ENCODE peak calls at places on chromosomes 12 and 14, in eight cellular contexts. One of them, this sample, is unnamed.

GRCh38 chr14:25411933-25412757 is 362.2 kb upstream of the STXBP6 start:
- DNase-seq in pancreas: no peak
- DNase-seq in IMR-90: no peak
- DNase-seq in kidney: no peak
- DNase-seq in colonic mucosa: no peak
- DNase-seq in H9: peak
- DNase-seq in lower lobe of right lung: no peak
- DNase-seq in neural progenitor cell: peak
- DNase-seq in this sample: peak

GRCh38 chr12:78179346-78179745 is 348.7 kb downstream of the NAV3 start:
- DNase-seq in neural progenitor cell: peak
- DNase-seq in kidney: no peak
- DNase-seq in colonic mucosa: no peak
- DNase-seq in IMR-90: no peak
- DNase-seq in H9: no peak
- DNase-seq in pancreas: no peak
- DNase-seq in lower lobe of right lung: no peak
- DNase-seq in this sample: no peak

GRCh38 chr12:120712654-120713053 is 2.4 kb downstream of the UNC119B start:
- DNase-seq in neural progenitor cell: no peak
- DNase-seq in pancreas: no peak
- DNase-seq in IMR-90: no peak
- DNase-seq in lower lobe of right lung: no peak
- DNase-seq in kidney: no peak
- DNase-seq in H9: no peak
- DNase-seq in colonic mucosa: no peak
- DNase-seq in this sample: no peak

GRCh38 chr14:51869426-51870113 is 9.2 kb downstream of the GNG2 start:
- DNase-seq in kidney: no peak
- DNase-seq in colonic mucosa: no peak
- DNase-seq in pancreas: no peak
- DNase-seq in neural progenitor cell: no peak
- DNase-seq in H9: no peak
- DNase-seq in IMR-90: no peak
- DNase-seq in lower lobe of right lung: no peak
- DNase-seq in this sample: no peak

GRCh38 chr14:61514006-61514830 is 181.1 kb upstream of the HIF1A start:
- DNase-seq in pancreas: no peak
- DNase-seq in IMR-90: peak
- DNase-seq in neural progenitor cell: no peak
- DNase-seq in kidney: no peak
- DNase-seq in colonic mucosa: no peak
- DNase-seq in H9: no peak
- DNase-seq in lower lobe of right lung: no peak
- DNase-seq in this sample: peak

GRCh38 chr14:95915326-95915725 is 38.7 kb downstream of the TUNAR start:
- DNase-seq in H9: peak
- DNase-seq in lower lobe of right lung: no peak
- DNase-seq in colonic mucosa: no peak
- DNase-seq in pancreas: no peak
- DNase-seq in kidney: no peak
- DNase-seq in neural progenitor cell: peak
- DNase-seq in IMR-90: no peak
- DNase-seq in this sample: peak

GRCh38 chr14:69138189-69138535 is 14.8 kb downstream of the DCAF5 start:
- DNase-seq in lower lobe of right lung: no peak
- DNase-seq in colonic mucosa: no peak
- DNase-seq in pancreas: no peak
- DNase-seq in neural progenitor cell: peak
- DNase-seq in kidney: no peak
- DNase-seq in IMR-90: peak
- DNase-seq in H9: no peak
- DNase-seq in this sample: no peak

GRCh38 chr12:114213055-114213561 is 192.8 kb downstream of the TBX5 start:
- DNase-seq in lower lobe of right lung: no peak
- DNase-seq in colonic mucosa: no peak
- DNase-seq in IMR-90: no peak
- DNase-seq in neural progenitor cell: no peak
- DNase-seq in H9: no peak
- DNase-seq in pancreas: no peak
- DNase-seq in kidney: no peak
- DNase-seq in this sample: peak

GRCh38 chr12:53701518-53702264 is 25.6 kb downstream of the CALCOCO1 start:
- DNase-seq in colonic mucosa: peak
- DNase-seq in H9: peak
- DNase-seq in lower lobe of right lung: peak
- DNase-seq in neural progenitor cell: peak
- DNase-seq in IMR-90: peak
- DNase-seq in pancreas: peak
- DNase-seq in kidney: peak
- DNase-seq in this sample: peak

GRCh38 chr12:53703746-53704145 is 23.5 kb downstream of the CALCOCO1 start:
- DNase-seq in IMR-90: peak
- DNase-seq in H9: no peak
- DNase-seq in lower lobe of right lung: no peak
- DNase-seq in pancreas: no peak
- DNase-seq in colonic mucosa: no peak
- DNase-seq in kidney: no peak
- DNase-seq in neural progenitor cell: no peak
- DNase-seq in this sample: no peak

GRCh38 chr12:53698948-53699672 is 23.2 kb upstream of the ATP5MC2 start:
- DNase-seq in neural progenitor cell: no peak
- DNase-seq in IMR-90: no peak
- DNase-seq in pancreas: no peak
- DNase-seq in colonic mucosa: no peak
- DNase-seq in H9: no peak
- DNase-seq in lower lobe of right lung: no peak
- DNase-seq in kidney: no peak
- DNase-seq in this sample: no peak

GRCh38 chr12:53699673-53700015 is 23.8 kb upstream of the ATP5MC2 start:
- DNase-seq in lower lobe of right lung: no peak
- DNase-seq in colonic mucosa: no peak
- DNase-seq in neural progenitor cell: no peak
- DNase-seq in H9: no peak
- DNase-seq in pancreas: no peak
- DNase-seq in IMR-90: no peak
- DNase-seq in kidney: no peak
- DNase-seq in this sample: no peak

DNA sequence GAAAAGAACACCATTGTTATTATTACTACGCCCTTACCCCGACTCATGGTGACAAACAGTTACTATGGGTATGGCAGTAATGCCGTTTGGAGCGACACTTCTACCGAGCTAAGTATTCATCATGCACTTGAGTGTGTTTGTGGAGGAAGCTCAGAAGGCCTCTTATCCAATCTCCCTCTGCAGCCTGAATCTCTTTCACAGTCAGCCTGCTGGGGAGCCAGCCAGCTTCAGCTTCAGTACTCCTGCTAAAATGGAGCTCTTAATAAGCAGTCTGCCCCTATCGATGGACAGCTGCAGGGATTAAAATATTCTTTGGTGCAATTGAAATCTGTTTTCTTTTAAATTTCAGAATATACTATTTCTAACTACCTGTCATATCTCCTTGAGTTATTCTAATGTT is 24.7 kb upstream of the ATP5MC2 start:
- DNase-seq in lower lobe of right lung: no peak
- DNase-seq in colonic mucosa: no peak
- DNase-seq in pancreas: no peak
- DNase-seq in neural progenitor cell: no peak
- DNase-seq in H9: no peak
- DNase-seq in kidney: no peak
- DNase-seq in IMR-90: no peak
- DNase-seq in this sample: no peak
- TF ChIP-seq CTCF in lower lobe of right lung: no peak
- TF ChIP-seq CTCF in colonic mucosa: no peak
- TF ChIP-seq CTCF in pancreas: no peak
- TF ChIP-seq CTCF in neural progenitor cell: no peak
- TF ChIP-seq CTCF in H9: no peak
- TF ChIP-seq CTCF in kidney: no peak
- TF ChIP-seq CTCF in IMR-90: no peak
- TF ChIP-seq CTCF in this sample: no peak

GRCh38 chr12:109822416-109822815 is 10.8 kb downstream of the TRPV4 start:
- DNase-seq in colonic mucosa: no peak
- DNase-seq in neural progenitor cell: no peak
- DNase-seq in pancreas: no peak
- DNase-seq in lower lobe of right lung: no peak
- DNase-seq in H9: no peak
- DNase-seq in kidney: no peak
- DNase-seq in IMR-90: no peak
- DNase-seq in this sample: no peak

GRCh38 chr12:109824731-109825130 is 8.5 kb downstream of the TRPV4 start:
- DNase-seq in H9: no peak
- DNase-seq in kidney: no peak
- DNase-seq in pancreas: no peak
- DNase-seq in colonic mucosa: no peak
- DNase-seq in neural progenitor cell: no peak
- DNase-seq in IMR-90: no peak
- DNase-seq in lower lobe of right lung: no peak
- DNase-seq in this sample: no peak

GRCh38 chr12:109821968-109822367 is 11.2 kb downstream of the TRPV4 start:
- DNase-seq in H9: no peak
- DNase-seq in lower lobe of right lung: no peak
- DNase-seq in pancreas: no peak
- DNase-seq in kidney: no peak
- DNase-seq in IMR-90: no peak
- DNase-seq in neural progenitor cell: no peak
- DNase-seq in colonic mucosa: no peak
- DNase-seq in this sample: no peak

GRCh38 chr12:109820921-109821381 is 12.2 kb downstream of the TRPV4 start:
- DNase-seq in pancreas: no peak
- DNase-seq in IMR-90: no peak
- DNase-seq in neural progenitor cell: no peak
- DNase-seq in colonic mucosa: no peak
- DNase-seq in kidney: no peak
- DNase-seq in H9: no peak
- DNase-seq in lower lobe of right lung: no peak
- DNase-seq in this sample: no peak

DNA sequence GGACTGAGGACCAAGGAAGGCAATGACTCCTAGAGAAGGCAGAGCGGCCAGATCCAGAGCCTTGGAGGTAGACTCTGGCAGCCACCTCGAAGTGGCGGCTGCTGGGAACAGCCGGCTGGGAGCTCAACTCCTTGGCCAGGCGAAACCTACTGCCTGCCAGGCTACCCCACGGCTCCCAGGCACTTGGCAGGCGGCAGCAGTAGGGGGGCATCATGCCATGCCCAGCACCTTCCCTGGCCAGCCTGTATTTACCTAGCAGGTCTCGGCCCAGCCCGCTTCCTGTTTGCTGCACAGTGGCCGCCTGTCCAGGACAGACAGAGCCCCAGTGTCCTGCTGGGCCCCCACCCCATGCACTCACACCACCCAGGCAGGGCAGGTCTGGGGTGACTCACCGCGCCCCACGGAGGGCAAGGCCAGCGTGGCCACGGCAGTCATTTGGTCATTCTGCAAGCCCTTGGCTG is 10.2 kb downstream of the TRPV4 start:
- DNase-seq in IMR-90: no peak
- DNase-seq in kidney: peak
- DNase-seq in pancreas: peak
- DNase-seq in H9: no peak
- DNase-seq in neural progenitor cell: no peak
- DNase-seq in colonic mucosa: no peak
- DNase-seq in lower lobe of right lung: no peak
- DNase-seq in this sample: peak
- H3K27ac ChIP-seq in IMR-90: no peak
- H3K27ac ChIP-seq in kidney: peak
- H3K27ac ChIP-seq in pancreas: peak
- H3K27ac ChIP-seq in H9: no peak
- H3K27ac ChIP-seq in neural progenitor cell: no peak
- H3K27ac ChIP-seq in colonic mucosa: no peak
- H3K27ac ChIP-seq in lower lobe of right lung: no peak
- H3K27ac ChIP-seq in this sample: no peak

GRCh38 chr14:102503576-102504224 is 5.9 kb downstream of the ANKRD9 start:
- DNase-seq in colonic mucosa: no peak
- DNase-seq in IMR-90: no peak
- DNase-seq in lower lobe of right lung: no peak
- DNase-seq in kidney: no peak
- DNase-seq in H9: peak
- DNase-seq in neural progenitor cell: no peak
- DNase-seq in pancreas: no peak
- DNase-seq in this sample: no peak

GRCh38 chr14:102500190-102500661 is 9.3 kb downstream of the ANKRD9 start:
- DNase-seq in IMR-90: peak
- DNase-seq in H9: peak
- DNase-seq in neural progenitor cell: no peak
- DNase-seq in colonic mucosa: no peak
- DNase-seq in pancreas: no peak
- DNase-seq in lower lobe of right lung: peak
- DNase-seq in kidney: no peak
- DNase-seq in this sample: peak

GRCh38 chr14:102502571-102502970 is 7.0 kb downstream of the ANKRD9 start:
- DNase-seq in H9: no peak
- DNase-seq in lower lobe of right lung: no peak
- DNase-seq in colonic mucosa: no peak
- DNase-seq in pancreas: no peak
- DNase-seq in neural progenitor cell: no peak
- DNase-seq in kidney: no peak
- DNase-seq in IMR-90: no peak
- DNase-seq in this sample: no peak

GRCh38 chr14:102500724-102501123 is 8.9 kb downstream of the ANKRD9 start:
- DNase-seq in neural progenitor cell: no peak
- DNase-seq in colonic mucosa: no peak
- DNase-seq in IMR-90: no peak
- DNase-seq in H9: peak
- DNase-seq in pancreas: no peak
- DNase-seq in lower lobe of right lung: no peak
- DNase-seq in kidney: no peak
- DNase-seq in this sample: no peak

DNA sequence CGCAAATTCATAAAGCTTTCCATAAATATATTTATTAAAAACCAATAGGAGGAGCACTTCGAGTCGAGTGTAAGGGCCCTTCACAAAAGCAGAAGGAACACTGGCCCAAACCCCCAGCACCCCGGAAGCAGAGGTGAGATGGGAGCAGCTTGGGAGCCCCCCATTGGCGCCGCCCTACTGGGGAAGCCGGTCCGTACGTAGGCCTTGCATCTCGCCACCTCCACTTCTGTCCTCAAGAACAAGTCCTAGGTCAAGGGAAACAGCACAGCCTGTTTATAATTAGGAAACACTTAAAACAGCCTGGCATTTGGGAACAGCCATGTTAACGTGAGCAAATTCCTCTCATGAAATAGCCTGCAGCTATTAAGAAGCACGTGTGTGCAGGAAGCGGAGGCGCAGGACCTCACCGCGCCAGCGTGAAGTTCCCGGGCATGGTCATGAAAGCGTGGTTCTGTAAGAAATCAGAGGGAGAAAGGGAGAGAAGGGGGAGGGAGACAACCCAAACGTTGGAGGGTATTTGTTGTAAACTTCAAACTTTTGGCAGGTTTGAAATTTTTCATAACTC is 7.7 kb downstream of the ANKRD9 start:
- DNase-seq in IMR-90: no peak
- DNase-seq in kidney: no peak
- DNase-seq in pancreas: no peak
- DNase-seq in neural progenitor cell: no peak
- DNase-seq in lower lobe of right lung: no peak
- DNase-seq in H9: peak
- DNase-seq in colonic mucosa: no peak
- DNase-seq in this sample: peak
- TF ChIP-seq CTCF in IMR-90: no peak
- TF ChIP-seq CTCF in kidney: no peak
- TF ChIP-seq CTCF in pancreas: no peak
- TF ChIP-seq CTCF in neural progenitor cell: peak
- TF ChIP-seq CTCF in lower lobe of right lung: no peak
- TF ChIP-seq CTCF in H9: peak
- TF ChIP-seq CTCF in colonic mucosa: no peak
- TF ChIP-seq CTCF in this sample: peak

DNA sequence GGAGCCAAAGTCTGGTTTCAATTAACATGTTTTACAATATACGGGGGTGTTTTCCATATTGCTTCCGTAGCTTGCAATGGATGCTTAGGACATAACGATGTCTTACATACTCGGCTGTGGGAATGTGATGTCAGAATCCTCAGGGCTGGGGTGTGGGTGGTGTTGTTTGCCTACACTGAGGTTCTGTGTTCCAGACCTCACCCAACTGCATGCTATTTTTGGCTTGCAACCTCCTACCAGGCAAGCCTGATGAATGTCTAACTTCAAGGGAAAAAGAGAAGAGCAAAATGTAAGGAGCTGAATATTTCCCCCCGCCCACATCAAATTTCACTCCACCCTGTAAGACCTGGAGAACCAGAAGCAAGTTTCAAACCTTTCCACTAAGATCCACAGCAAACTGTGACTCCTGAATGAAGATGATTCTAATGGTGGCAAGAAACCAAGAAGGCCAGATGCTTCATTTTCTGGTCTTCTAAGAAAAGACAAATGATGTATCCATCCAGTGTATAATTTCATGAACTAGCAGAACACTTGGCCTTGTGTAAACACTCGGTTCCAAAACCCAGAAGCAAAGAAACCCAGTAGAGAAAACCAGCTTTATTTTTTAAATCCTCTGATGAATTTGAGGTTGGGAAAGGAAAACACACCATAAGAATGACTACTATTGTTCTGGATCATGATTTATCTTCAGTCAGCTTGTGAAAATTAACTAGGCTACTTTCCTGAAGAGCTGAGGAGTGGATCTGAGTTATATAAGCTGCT is 227.9 kb downstream of the DACT1 start:
- DNase-seq in IMR-90: peak
- DNase-seq in lower lobe of right lung: no peak
- DNase-seq in pancreas: no peak
- DNase-seq in neural progenitor cell: no peak
- DNase-seq in H9: no peak
- DNase-seq in kidney: no peak
- DNase-seq in colonic mucosa: no peak
- DNase-seq in this sample: no peak
- H3K27ac ChIP-seq in IMR-90: peak
- H3K27ac ChIP-seq in lower lobe of right lung: no peak
- H3K27ac ChIP-seq in pancreas: no peak
- H3K27ac ChIP-seq in neural progenitor cell: no peak
- H3K27ac ChIP-seq in H9: no peak
- H3K27ac ChIP-seq in kidney: no peak
- H3K27ac ChIP-seq in colonic mucosa: no peak
- H3K27ac ChIP-seq in this sample: no peak